ENCODE peak calls at places on chromosomes 13 and 19, in five cellular contexts. M, H, B, G and Q are unnamed samples.

GRCh38 chr13:48532146-48532472 is 771 bp downstream of the RCBTB2 start:
- DNase-seq in M (peak), H (peak), B (no peak), G (no peak), Q (no peak)

GRCh38 chr13:26344980-26345379 is 91.1 kb downstream of the CDK8 start:
- DNase-seq in M (no peak), H (no peak), B (no peak), G (no peak), Q (no peak)

GRCh38 chr13:32016631-32017030 is 14.9 kb upstream of the FRY start:
- DNase-seq in M (no peak), H (no peak), B (no peak), G (no peak), Q (no peak)

GRCh38 chr19:33400856-33401682 is 27.6 kb downstream of the CEBPG start:
- DNase-seq in M (no peak), H (no peak), B (no peak), G (no peak), Q (peak)

GRCh38 chr13:107907065-107907464 is 308.3 kb downstream of the LIG4 start:
- DNase-seq in M (no peak), H (no peak), B (no peak), G (no peak), Q (no peak)

GRCh38 chr13:51821666-51822065 is 17.7 kb upstream of the DHRS12 start:
- DNase-seq in M (no peak), H (no peak), B (no peak), G (no peak), Q (no peak)

GRCh38 chr13:48667136-48667535 is 13.4 kb downstream of the CYSLTR2 start:
- DNase-seq in M (no peak), H (no peak), B (no peak), G (no peak), Q (no peak)

GRCh38 chr19:51116736-51117135 is 8.0 kb upstream of the SIGLEC9 start:
- DNase-seq in M (peak), H (no peak), B (no peak), G (no peak), Q (no peak)

GRCh38 chr13:114095486-114095885 is 36.9 kb downstream of the RASA3 start:
- DNase-seq in M (no peak), H (no peak), B (no peak), G (no peak), Q (no peak)

GRCh38 chr19:13277104-13277809 is 127.0 kb downstream of the IER2 start:
- DNase-seq in M (peak), H (peak), B (peak), G (peak), Q (peak)

GRCh38 chr19:47729468-47729798 is 15.9 kb upstream of the NOP53 start:
- DNase-seq in M (peak), H (peak), B (no peak), G (peak), Q (no peak)

GRCh38 chr13:77810430-77810829 is 108.2 kb downstream of the EDNRB start:
- DNase-seq in M (no peak), H (no peak), B (no peak), G (peak), Q (no peak)

GRCh38 chr13:76440568-76440967 is 445.6 kb downstream of the KCTD12 start:
- DNase-seq in M (no peak), H (no peak), B (no peak), G (no peak), Q (no peak)

GRCh38 chr13:33057019-33057785 is 41.0 kb downstream of the KL start:
- DNase-seq in M (no peak), H (peak), B (no peak), G (peak), Q (peak)
- TF ChIP-seq CTCF in M (no peak), H (peak), B (peak), G (peak), Q (peak)

DNA sequence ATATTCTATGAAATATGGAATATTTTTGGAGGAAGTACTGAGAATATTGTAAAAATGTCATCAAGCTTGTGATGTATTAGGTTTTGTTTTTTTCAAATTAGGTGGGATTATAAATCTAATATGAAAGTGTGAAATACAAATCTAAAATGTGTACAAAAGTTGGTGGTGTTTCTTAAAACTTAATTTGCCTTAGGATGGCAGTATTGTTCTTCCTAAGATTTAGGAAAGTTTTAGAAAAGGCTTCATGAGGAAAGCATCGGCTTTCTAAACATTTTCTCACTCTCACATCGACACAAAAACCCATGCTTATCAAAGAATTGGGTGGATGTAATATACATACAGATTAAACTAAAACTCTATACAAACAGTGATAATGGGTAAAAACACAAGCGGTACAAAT is 972.0 kb upstream of the PCDH20 start:
- DNase-seq in M (no peak), H (peak), B (no peak), G (peak), Q (no peak)
- TF ChIP-seq CTCF in M (no peak), H (peak), B (no peak), G (no peak), Q (no peak)

GRCh38 chr19:48837081-48837524 is 812 bp upstream of the HSD17B14 start:
- DNase-seq in M (peak), H (peak), B (peak), G (peak), Q (peak)
- TF ChIP-seq CTCF in M (no peak), H (no peak), B (no peak), G (no peak), Q (no peak)

GRCh38 chr19:49056101-49056901 is 1.2 kb downstream of the CGB7 start:
- DNase-seq in M (peak), H (peak), B (no peak), G (peak), Q (peak)
- TF ChIP-seq CTCF in M (no peak), H (peak), B (peak), G (peak), Q (peak)

GRCh38 chr13:44818428-44818827 is 170.8 kb downstream of the NUFIP1 start:
- DNase-seq in M (no peak), H (peak), B (no peak), G (no peak), Q (no peak)
- TF ChIP-seq CTCF in M (no peak), H (peak), B (peak), G (no peak), Q (no peak)

GRCh38 chr19:55342044-55342531 is 2.4 kb downstream of the KMT5C start:
- DNase-seq in M (no peak), H (no peak), B (no peak), G (no peak), Q (no peak)

GRCh38 chr19:55341191-55342043 is 1.7 kb downstream of the KMT5C start:
- DNase-seq in M (peak), H (peak), B (no peak), G (peak), Q (peak)

GRCh38 chr19:55340144-55340783 is 588 bp downstream of the KMT5C start:
- DNase-seq in M (peak), H (no peak), B (no peak), G (no peak), Q (peak)

GRCh38 chr19:55340784-55341147 is 1.1 kb downstream of the KMT5C start:
- DNase-seq in M (peak), H (peak), B (no peak), G (peak), Q (peak)

DNA sequence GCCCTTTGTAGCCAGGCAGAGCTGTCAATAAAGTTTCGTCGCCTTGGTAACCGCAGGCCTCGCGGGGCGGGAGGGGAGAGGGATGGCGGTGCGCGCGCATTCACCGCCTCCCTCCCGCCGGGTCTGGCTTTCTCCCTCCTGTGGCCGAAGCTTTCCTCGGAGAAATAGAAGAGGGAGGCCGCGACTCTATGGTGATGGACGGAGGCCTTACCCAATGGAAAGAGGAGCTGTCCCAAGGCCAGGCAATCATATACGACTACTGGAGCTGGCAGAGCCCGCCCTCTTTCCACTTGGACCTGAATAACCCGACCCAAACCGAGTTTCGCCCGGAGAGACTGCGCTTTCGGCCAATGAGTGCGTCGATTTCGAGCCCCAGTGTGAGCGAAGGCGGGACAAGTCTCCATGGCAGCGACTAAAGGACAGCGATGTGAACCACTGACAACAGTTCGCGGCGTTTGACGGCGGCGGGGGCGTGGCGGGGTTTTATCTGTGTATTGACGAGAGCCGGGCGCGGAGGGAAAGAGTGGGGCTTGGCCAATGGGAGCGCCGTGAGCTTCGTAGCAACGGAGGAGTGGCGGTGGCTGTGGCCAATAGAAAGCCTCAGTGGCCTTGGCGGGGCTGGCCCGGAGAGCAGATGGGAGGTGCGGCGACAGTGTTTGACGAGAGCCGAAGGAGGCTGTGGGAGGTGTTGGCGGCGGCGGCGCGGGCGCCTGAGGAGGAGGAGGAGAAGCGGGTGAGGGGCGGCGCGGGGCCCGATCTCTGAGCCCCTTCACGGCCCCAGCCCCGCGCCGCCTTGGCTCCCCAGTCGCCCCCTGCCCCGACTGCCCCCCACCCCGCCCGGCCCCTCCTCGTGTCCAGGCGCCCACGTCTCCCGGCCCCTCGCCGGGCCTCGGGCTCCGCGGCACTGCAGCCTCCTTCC is at the start of gene KMT5C:
- DNase-seq in M (peak), H (peak), B (peak), G (peak), Q (peak)
- TF ChIP-seq CTCF in M (no peak), H (peak), B (peak), G (peak), Q (no peak)

GRCh38 chr13:58343081-58343480 is 711.5 kb downstream of the PCDH17 start:
- DNase-seq in M (no peak), H (no peak), B (no peak), G (peak), Q (no peak)
- TF ChIP-seq CTCF in M (no peak), H (no peak), B (no peak), G (no peak), Q (no peak)

GRCh38 chr13:45473627-45474026 is 8.9 kb downstream of the COG3 start:
- DNase-seq in M (peak), H (peak), B (no peak), G (no peak), Q (no peak)
- TF ChIP-seq CTCF in M (peak), H (peak), B (no peak), G (peak), Q (peak)

DNA sequence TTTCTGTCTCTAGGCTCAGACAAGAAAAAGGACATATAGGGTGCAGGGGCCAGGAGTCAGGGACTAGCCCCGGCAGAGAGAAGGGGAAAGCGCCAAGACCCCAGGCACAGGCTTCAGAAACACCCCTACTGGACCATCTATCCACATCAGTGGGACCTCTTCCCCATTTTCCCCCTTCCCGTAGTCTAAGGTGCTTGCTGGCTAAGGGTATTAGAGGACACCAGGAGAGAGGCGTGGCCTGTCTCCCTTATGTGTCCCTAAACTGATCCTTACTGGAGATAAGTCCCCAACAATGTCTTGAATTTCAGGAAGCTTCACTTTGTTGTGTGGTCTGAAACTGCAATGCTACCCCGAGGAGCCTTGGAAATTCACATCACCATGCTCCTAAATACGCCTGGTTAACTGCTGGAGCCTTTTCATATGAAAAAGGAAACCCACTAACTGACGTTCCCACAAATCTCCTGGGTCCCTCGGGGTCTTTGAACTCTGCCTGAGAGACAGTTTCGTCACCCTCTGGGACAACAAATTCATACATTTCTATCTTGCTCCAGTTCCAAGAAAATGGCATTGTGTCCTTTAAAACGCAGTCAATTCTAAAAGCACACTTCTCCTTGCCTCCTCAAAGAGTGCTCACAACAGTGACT is 197.7 kb downstream of the COL4A1 start:
- DNase-seq in M (no peak), H (no peak), B (no peak), G (no peak), Q (no peak)
- TF ChIP-seq CTCF in M (no peak), H (no peak), B (no peak), G (no peak), Q (peak)